ENCODE peak calls at places on chromosome 17, in eight cellular contexts. U is CD4-positive, alpha-beta T cell; C is CD8-positive, alpha-beta T cell; G is G401; F is dermis blood vessel endothelial cell; B is GM23338; J is endothelial cell; N is HEK293T. Y is an unnamed sample.

GRCh38 chr17:39765766-39766165 is 28.0 kb downstream of the GRB7 start:
- DNase-seq in U (no peak), G (no peak), B (no peak), C (no peak), F (no peak), N (no peak), J (no peak), Y (no peak)

GRCh38 chr17:80683625-80684100 is 139.0 kb downstream of the RPTOR start:
- DNase-seq in J (no peak), F (no peak), G (peak; percentile 31), U (no peak), C (no peak), N (no peak), B (no peak), Y (no peak)

GRCh38 chr17:67998466-67998865 is 2.2 kb upstream of the C17orf58 start:
- DNase-seq in J (no peak), C (no peak), N (no peak), U (no peak), F (no peak), B (peak; percentile 43), G (no peak), Y (no peak)

GRCh38 chr17:19017804-19018599 is 13.4 kb upstream of the FAM83G start:
- DNase-seq in N (no peak), F (no peak), B (no peak), C (no peak), G (no peak), U (no peak), J (no peak), Y (no peak)

GRCh38 chr17:39252788-39253460 is 27.2 kb upstream of the STAC2 start:
- DNase-seq in G (no peak), B (peak; percentile 64), J (peak; percentile 7), U (no peak), F (no peak), N (peak; percentile 41), C (no peak), Y (no peak)

GRCh38 chr17:37742114-37742761 is 2.6 kb downstream of the HNF1B start:
- DNase-seq in N (no peak), J (peak; percentile 33), U (no peak), G (no peak), C (no peak), F (peak; percentile 25), B (peak; percentile 70), Y (peak; percentile 36)

GRCh38 chr17:48791128-48792032 is 25.6 kb downstream of the TTLL6 start:
- DNase-seq in U (peak; percentile 4), F (peak; percentile 87), C (peak; percentile 16), J (peak; percentile 80), N (peak; percentile 81), G (peak; percentile 63), B (peak; percentile 97), Y (peak; percentile 44)

GRCh38 chr17:68821860-68822693 is 133.1 kb downstream of the ABCA8 start:
- DNase-seq in C (no peak), J (no peak), F (peak; percentile 89), B (no peak), U (no peak), N (no peak), G (no peak), Y (no peak)

GRCh38 chr17:30812218-30813177 is 12.0 kb downstream of the CRLF3 start:
- DNase-seq in C (no peak), F (no peak), N (no peak), G (no peak), U (no peak), J (no peak), B (no peak), Y (no peak)

GRCh38 chr17:37405955-37406634 is 541 bp downstream of the ACACA start:
- DNase-seq in N (no peak), C (no peak), G (peak; percentile 50), J (no peak), U (no peak), B (no peak), F (peak; percentile 32), Y (peak; percentile 16)

GRCh38 chr17:64345691-64346376 is 44.8 kb downstream of the PECAM1 start:
- DNase-seq in B (no peak), G (peak; percentile 20), F (peak; percentile 90), J (peak; percentile 30), U (no peak), C (no peak), N (no peak), Y (peak; percentile 12)

GRCh38 chr17:64084940-64085649 is 44.8 kb downstream of the ERN1 start:
- DNase-seq in C (no peak), F (no peak), U (no peak), J (no peak), N (no peak), B (peak; percentile 59), G (peak; percentile 71), Y (no peak)

GRCh38 chr17:76811028-76811427 is 57.2 kb upstream of the MGAT5B start:
- DNase-seq in U (no peak), J (no peak), G (no peak), F (no peak), N (no peak), B (no peak), C (no peak), Y (no peak)

GRCh38 chr17:63476494-63476856 is 386 bp upstream of the ACE start:
- DNase-seq in G (no peak), F (peak; percentile 40), B (peak; percentile 72), J (peak; percentile 51), N (peak; percentile 53), U (no peak), C (no peak), Y (peak; percentile 66)

GRCh38 chr17:4944163-4944553 is 4.1 kb downstream of the RNF167 start:
- DNase-seq in U (peak; percentile 51), J (no peak), C (peak; percentile 47), N (no peak), F (no peak), B (peak; percentile 32), G (no peak), Y (no peak)

GRCh38 chr17:55334285-55334684 is 69.5 kb downstream of the HLF start:
- DNase-seq in G (no peak), C (no peak), N (no peak), B (no peak), J (no peak), F (peak; percentile 35), U (no peak), Y (no peak)

GRCh38 chr17:60579090-60579489 is 20.9 kb upstream of the PPM1D start:
- DNase-seq in J (no peak), U (no peak), G (no peak), B (no peak), F (no peak), N (no peak), C (no peak), Y (no peak)

GRCh38 chr17:37493249-37494027 is 3.7 kb downstream of the DUSP14 start:
- DNase-seq in G (no peak), C (no peak), F (no peak), U (no peak), N (no peak), B (no peak), J (no peak), Y (no peak)

GRCh38 chr17:10067446-10068143 is 130.8 kb downstream of the GAS7 start:
- DNase-seq in F (no peak), G (no peak), J (no peak), N (no peak), B (no peak), C (no peak), U (no peak), Y (no peak)

GRCh38 chr17:60146206-60146605 is 3.6 kb upstream of the CA4 start:
- DNase-seq in G (no peak), U (no peak), C (no peak), J (no peak), B (no peak), F (no peak), N (no peak), Y (no peak)

GRCh38 chr17:81272616-81273015 is 22.5 kb downstream of the SLC38A10 start:
- DNase-seq in B (no peak), N (no peak), C (no peak), F (no peak), J (no peak), G (no peak), U (no peak), Y (no peak)

GRCh38 chr17:17882182-17882581 is 45.4 kb upstream of the SREBF1 start:
- DNase-seq in N (no peak), F (no peak), G (no peak), B (peak; percentile 46), C (no peak), U (no peak), J (no peak), Y (no peak)

GRCh38 chr17:3469529-3469928 is 2.1 kb downstream of the SPATA22 start:
- DNase-seq in C (no peak), U (no peak), B (no peak), G (no peak), J (no peak), F (no peak), N (no peak), Y (no peak)

GRCh38 chr17:21177401-21177800 is 36.6 kb downstream of the TMEM11 start:
- DNase-seq in C (no peak), U (no peak), G (no peak), N (peak; percentile 4), J (no peak), B (no peak), F (no peak), Y (no peak)

GRCh38 chr17:57459286-57459915 is 203.1 kb downstream of the MSI2 start:
- DNase-seq in U (no peak), B (no peak), G (no peak), J (no peak), N (no peak), C (no peak), F (peak; percentile 27), Y (peak; percentile 57)

GRCh38 chr17:66726371-66726770 is 108.5 kb upstream of the CACNG5 start:
- DNase-seq in B (no peak), N (no peak), G (no peak), J (no peak), F (no peak), U (no peak), C (no peak), Y (no peak)

GRCh38 chr17:39027037-39027436 is 59.8 kb upstream of the FBXO47 start:
- DNase-seq in C (peak; percentile 25), F (peak; percentile 15), U (peak; percentile 17), G (no peak), J (peak; percentile 15), B (peak; percentile 84), N (peak; percentile 30), Y (no peak)

GRCh38 chr17:28646039-28646754 is 1.2 kb upstream of the BLTP2 start:
- DNase-seq in C (no peak), N (no peak), U (no peak), B (no peak), J (peak; percentile 4), F (peak; percentile 12), G (no peak), Y (no peak)

GRCh38 chr17:40168262-40168832 is 8.9 kb upstream of the RAPGEFL1 start:
- DNase-seq in J (no peak), B (peak; percentile 92), F (peak; percentile 80), C (peak; percentile 29), N (peak; percentile 46), G (peak; percentile 85), U (peak; percentile 27), Y (peak; percentile 49)

GRCh38 chr17:13931752-13932477 is 137.4 kb upstream of the COX10 start:
- DNase-seq in F (no peak), U (no peak), C (no peak), J (no peak), N (no peak), G (no peak), B (peak; percentile 30), Y (no peak)

GRCh38 chr17:77959926-77960521 is 1.5 kb downstream of the TNRC6C start:
- DNase-seq in G (peak; percentile 60), B (peak; percentile 60), U (peak; percentile 19), N (peak; percentile 20), J (no peak), C (peak; percentile 47), F (peak; percentile 14), Y (peak; percentile 48)

GRCh38 chr17:64685705-64686104 is 23.6 kb upstream of the SMURF2 start:
- DNase-seq in G (no peak), B (no peak), U (no peak), J (no peak), C (no peak), N (peak; percentile 53), F (no peak), Y (no peak)

Y was measured in HuH-7.5.